ENCODE peak calls at places on chromosome 2, in eight cellular contexts. F is nephron progenitor cell; J is EL; R is GM03348; G is iPS-NIHi11; E is NCI-H1436; N is fibroblast of lung; V is stimulated activated CD4-positive, alpha-beta T cell treated with anti-CD3 and anti-CD28 coated beads, Interleukin-12 subunit alpha, Interleukin-12 subunit beta, amount 100 ng/mL, for 48 hours. D is an unnamed sample.

GRCh38 chr2:191050640-191050987 is 36.6 kb upstream of the STAT1 start:
- DNase-seq in F (no peak), R (peak), V (no peak), G (no peak), J (peak), N (peak), E (no peak), D (peak)

GRCh38 chr2:75403991-75404428 is 156.7 kb downstream of the EVA1A start:
- DNase-seq in G (peak), J (peak), R (peak), V (no peak), N (peak), E (peak), F (peak), D (peak)

GRCh38 chr2:162113088-162113770 is 38.8 kb downstream of the GCG start:
- DNase-seq in G (peak), E (no peak), F (no peak), V (no peak), R (no peak), N (no peak), J (no peak), D (no peak)

GRCh38 chr2:231342111-231342711 is 53.3 kb upstream of the B3GNT7 start:
- DNase-seq in J (no peak), V (no peak), R (no peak), N (no peak), E (no peak), F (no peak), G (no peak), D (no peak)

GRCh38 chr2:164906947-164907346 is 48.4 kb downstream of the SLC38A11 start:
- DNase-seq in N (no peak), E (no peak), G (no peak), R (no peak), J (no peak), V (no peak), F (no peak), D (no peak)

GRCh38 chr2:8437228-8437948 is 244.5 kb upstream of the ID2 start:
- DNase-seq in N (no peak), R (no peak), V (no peak), J (peak), G (no peak), F (no peak), E (no peak), D (peak)

GRCh38 chr2:102048465-102048864 is 56.7 kb downstream of the IL1R2 start:
- DNase-seq in R (no peak), F (no peak), G (no peak), V (no peak), N (peak), E (no peak), J (peak), D (no peak)

GRCh38 chr2:68921646-68922045 is 31.0 kb downstream of the GKN2 start:
- DNase-seq in R (no peak), J (peak), V (no peak), E (no peak), G (no peak), N (no peak), F (no peak), D (no peak)

D was measured in myocyte.